ENCODE peak calls at places on chromosome 6, in five cellular contexts. C is B cell, O is mesothelial cell of epicardium, B is AG04450, Q is GM13977. K is an unnamed sample.

GRCh38 chr6:129608886-129609540 is 101.0 kb downstream of the ARHGAP18 start:
- DNase-seq in O (no peak), B (no peak), Q (no peak), C (no peak), K (no peak)

GRCh38 chr6:6546318-6547110 is 42.0 kb upstream of the LY86 start:
- DNase-seq in Q (peak), C (peak), B (no peak), O (peak), K (peak)

GRCh38 chr6:31776961-31777666 is at the start of gene VWA7:
- DNase-seq in O (peak), B (no peak), C (peak), Q (peak), K (peak)

GRCh38 chr6:158060447-158061360 is 79.0 kb downstream of the SYNJ2 start:
- DNase-seq in O (peak), C (no peak), Q (no peak), B (peak), K (no peak)

GRCh38 chr6:79802657-79803310 is 144.6 kb downstream of the ELOVL4 start:
- DNase-seq in C (no peak), B (no peak), O (no peak), Q (no peak), K (no peak)

GRCh38 chr6:71678081-71678480 is 208.3 kb upstream of the RIMS1 start:
- DNase-seq in O (no peak), Q (no peak), B (no peak), C (no peak), K (no peak)

GRCh38 chr6:7991992-7992815 is 72.0 kb downstream of the BLOC1S5 start:
- DNase-seq in B (peak), O (peak), Q (peak), C (peak), K (peak)

GRCh38 chr6:17212541-17213371 is 68.4 kb upstream of the RBM24 start:
- DNase-seq in B (no peak), Q (no peak), O (peak), C (no peak), K (no peak)

GRCh38 chr6:144219056-144219685 is 66.0 kb upstream of the UTRN start:
- DNase-seq in O (no peak), Q (peak), C (peak), B (no peak), K (peak)

GRCh38 chr6:21264288-21264818 is 329.2 kb upstream of the SOX4 start:
- DNase-seq in B (no peak), O (no peak), C (no peak), Q (no peak), K (no peak)

GRCh38 chr6:156778615-156779205 is 1.5 kb downstream of the ARID1B start:
- DNase-seq in C (peak), B (no peak), O (peak), Q (peak), K (no peak)

GRCh38 chr6:133099573-133099972 is 141.6 kb upstream of the EYA4 start:
- DNase-seq in Q (no peak), C (no peak), O (no peak), B (peak), K (no peak)

GRCh38 chr6:4320860-4321259 is 185.5 kb upstream of the ECI2 start:
- DNase-seq in B (peak), Q (no peak), O (no peak), C (no peak), K (no peak)

GRCh38 chr6:84007871-84008270 is 25.7 kb upstream of the MRAP2 start:
- DNase-seq in B (no peak), C (no peak), O (no peak), Q (no peak), K (no peak)

GRCh38 chr6:169837529-169838250 is 86.3 kb downstream of the ERMARD start:
- DNase-seq in O (peak), B (no peak), C (no peak), Q (no peak), K (no peak)

GRCh38 chr6:150016324-150017185 is 8.8 kb downstream of the RAET1L start:
- DNase-seq in C (peak), O (no peak), Q (peak), B (peak), K (peak)

GRCh38 chr6:33297956-33298772 is 578 bp downstream of the RGL2 start:
- DNase-seq in C (peak), B (no peak), O (peak), Q (peak), K (peak)

GRCh38 chr6:30542404-30542725 is 13.9 kb downstream of the GNL1 start:
- DNase-seq in Q (no peak), C (peak), B (no peak), O (no peak), K (no peak)

GRCh38 chr6:157164972-157165371 is 158.3 kb downstream of the TMEM242 start:
- DNase-seq in Q (no peak), O (no peak), B (no peak), C (no peak), K (no peak)

GRCh38 chr6:149065658-149066556 is 251.6 kb upstream of the TAB2 start:
- DNase-seq in B (no peak), O (no peak), C (peak), Q (peak), K (no peak)

GRCh38 chr6:113530769-113531168 is 326.4 kb upstream of the MARCKS start:
- DNase-seq in B (peak), Q (no peak), O (no peak), C (no peak), K (no peak)

GRCh38 chr6:31464252-31465184 is 33.4 kb upstream of the MICB start:
- DNase-seq in C (no peak), O (no peak), Q (no peak), B (no peak), K (no peak)

GRCh38 chr6:134517145-134517658 is 199.3 kb upstream of the SGK1 start:
- DNase-seq in O (peak), Q (no peak), C (no peak), B (peak), K (no peak)

GRCh38 chr6:123329337-123329736 is 307.4 kb downstream of the TRDN start:
- DNase-seq in Q (no peak), O (no peak), C (no peak), B (no peak), K (no peak)

GRCh38 chr6:21792177-21792576 is 198.6 kb downstream of the SOX4 start:
- DNase-seq in B (no peak), O (no peak), Q (no peak), C (no peak), K (no peak)

GRCh38 chr6:20400476-20401402 is 940 bp upstream of the E2F3 start:
- DNase-seq in C (no peak), O (peak), Q (peak), B (no peak), K (peak)

GRCh38 chr6:158279615-158280014 is 32.6 kb upstream of the TULP4 start:
- DNase-seq in O (no peak), B (no peak), C (no peak), Q (no peak), K (no peak)

GRCh38 chr6:35730745-35731413 is 6.0 kb upstream of the ARMC12 start:
- DNase-seq in B (no peak), Q (no peak), C (no peak), O (no peak), K (no peak)

GRCh38 chr6:2751871-2752270 is 1.1 kb upstream of the MYLK4 start:
- DNase-seq in B (no peak), Q (no peak), C (no peak), O (no peak), K (no peak)

GRCh38 chr6:140105857-140106256 is 731.4 kb upstream of the CITED2 start:
- DNase-seq in C (no peak), B (no peak), Q (no peak), O (no peak), K (no peak)

GRCh38 chr6:33744001-33744848 is 2.5 kb downstream of the IP6K3 start:
- DNase-seq in B (no peak), Q (peak), O (peak), C (peak), K (peak)

GRCh38 chr6:104566411-104566810 is 293.3 kb downstream of the HACE1 start:
- DNase-seq in C (no peak), Q (no peak), O (no peak), B (no peak), K (no peak)

GRCh38 chr6:36692220-36692619 is 5.4 kb upstream of the RAB44 start:
- DNase-seq in B (no peak), C (peak), O (no peak), Q (peak), K (no peak)

GRCh38 chr6:80607814-80608391 is 501.4 kb downstream of the BCKDHB start:
- DNase-seq in Q (no peak), B (peak), O (no peak), C (no peak), K (no peak)

GRCh38 chr6:153231048-153231635 is 100.1 kb upstream of the RGS17 start:
- DNase-seq in O (peak), B (peak), C (no peak), Q (peak), K (peak)

GRCh38 chr6:164856138-164856537 is 453.3 kb downstream of the C6orf118 start:
- DNase-seq in Q (no peak), O (no peak), B (no peak), C (no peak), K (no peak)

GRCh38 chr6:24933868-24934401 is 1.8 kb downstream of the RIPOR2 start:
- DNase-seq in Q (no peak), C (no peak), O (no peak), B (no peak), K (no peak)
- TF ChIP-seq CTCF in Q (peak), C (peak), O (no peak), B (peak), K (peak)

GRCh38 chr6:23335894-23336293 is 766.5 kb downstream of the HDGFL1 start:
- DNase-seq in B (no peak), C (no peak), O (no peak), Q (no peak), K (no peak)
- TF ChIP-seq CTCF in B (no peak), C (no peak), O (no peak), Q (no peak), K (no peak)

GRCh38 chr6:28542440-28543293 is 17.0 kb downstream of the GPX5 start:
- DNase-seq in C (no peak), Q (peak), B (peak), O (peak), K (peak)
- TF ChIP-seq CTCF in C (no peak), Q (peak), B (peak), O (peak), K (peak)

GRCh38 chr6:154928325-154928922 is 66.7 kb upstream of the TIAM2 start:
- DNase-seq in Q (peak), O (peak), B (peak), C (peak), K (peak)
- TF ChIP-seq CTCF in Q (peak), O (peak), B (peak), C (peak), K (peak)

DNA sequence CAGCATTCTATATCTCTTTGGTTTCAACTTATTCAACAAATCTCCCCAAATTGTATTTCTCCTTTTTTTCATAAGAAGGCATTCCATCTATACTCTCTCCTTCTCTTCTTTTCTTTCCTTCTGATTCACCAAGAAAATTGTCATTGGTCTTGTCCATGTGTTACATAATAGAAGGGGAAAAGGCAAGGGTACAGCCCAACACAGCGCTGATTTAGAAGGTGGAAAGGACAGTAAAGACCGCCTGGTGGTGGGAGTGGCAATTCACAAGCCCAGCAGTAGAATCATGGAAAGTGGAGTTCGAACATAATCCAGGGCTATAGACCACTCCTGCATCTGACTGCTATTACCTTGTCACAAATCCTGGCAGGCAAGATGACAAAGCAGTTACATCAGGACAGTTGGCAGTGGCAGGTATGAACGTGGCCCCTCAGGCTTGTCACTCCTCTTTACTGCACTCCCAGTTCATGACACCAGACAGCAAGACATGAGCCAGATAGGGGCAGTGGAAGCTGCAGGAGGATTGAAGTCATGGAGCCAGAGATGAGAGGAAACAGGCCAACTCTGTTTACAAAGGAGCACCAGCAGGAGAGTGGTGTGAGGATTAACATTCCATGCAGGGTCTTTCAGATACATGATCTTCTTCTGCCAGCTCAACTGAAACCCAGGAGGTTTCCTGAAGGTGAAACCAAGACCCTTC is 2.1 kb upstream of the TNFAIP3 start:
- DNase-seq in O (no peak), C (no peak), B (no peak), Q (no peak), K (no peak)
- TF ChIP-seq CTCF in O (no peak), C (no peak), B (no peak), Q (no peak), K (no peak)

DNA sequence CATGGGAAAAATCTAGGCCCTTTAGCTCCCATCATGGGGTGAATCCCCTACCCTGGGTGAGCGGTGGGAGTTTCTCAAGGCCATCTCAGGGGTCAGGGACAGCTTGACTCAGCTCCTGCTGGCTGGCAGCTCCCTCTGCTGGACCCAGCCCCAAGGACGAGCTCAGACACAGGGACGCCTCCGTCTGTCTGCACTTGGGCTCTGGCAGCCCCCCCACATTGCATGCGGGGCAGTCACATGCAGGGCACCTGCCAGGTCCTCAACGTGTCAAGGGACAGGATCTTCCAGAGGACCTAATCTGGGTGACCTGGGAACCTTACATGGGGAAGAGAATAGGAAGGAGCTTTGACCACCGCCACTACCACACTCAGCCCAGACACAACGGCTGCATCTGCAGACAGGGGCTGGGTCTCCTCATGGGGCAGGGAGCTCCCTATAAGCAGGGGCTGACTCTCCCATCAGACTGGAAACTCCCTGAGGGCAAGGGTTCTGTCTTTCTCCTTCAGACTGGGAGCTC is 173.4 kb downstream of the MRPL14 start:
- DNase-seq in O (peak), C (no peak), Q (no peak), B (no peak), K (no peak)
- TF ChIP-seq CTCF in O (no peak), C (no peak), Q (no peak), B (peak), K (no peak)

GRCh38 chr6:14313220-14313619 is 195.6 kb downstream of the CD83 start:
- DNase-seq in Q (peak), O (no peak), C (no peak), B (no peak), K (no peak)
- TF ChIP-seq CTCF in Q (no peak), O (no peak), C (no peak), B (no peak), K (no peak)

GRCh38 chr6:110649704-110650103 is 165.6 kb downstream of the CDK19 start:
- DNase-seq in O (no peak), B (no peak), C (no peak), Q (no peak), K (no peak)

GRCh38 chr6:110645685-110646418 is 169.4 kb downstream of the CDK19 start:
- DNase-seq in O (no peak), C (no peak), B (no peak), Q (no peak), K (no peak)

GRCh38 chr6:110646419-110646698 is 168.9 kb downstream of the CDK19 start:
- DNase-seq in Q (no peak), B (no peak), C (no peak), O (no peak), K (no peak)

GRCh38 chr6:110650755-110651154 is 164.5 kb downstream of the CDK19 start:
- DNase-seq in Q (no peak), O (no peak), B (no peak), C (no peak), K (no peak)

GRCh38 chr6:110646951-110647910 is 168.0 kb downstream of the CDK19 start:
- DNase-seq in C (no peak), B (no peak), O (no peak), Q (no peak), K (no peak)
- TF ChIP-seq CTCF in C (no peak), B (peak), O (peak), Q (peak), K (peak)

DNA sequence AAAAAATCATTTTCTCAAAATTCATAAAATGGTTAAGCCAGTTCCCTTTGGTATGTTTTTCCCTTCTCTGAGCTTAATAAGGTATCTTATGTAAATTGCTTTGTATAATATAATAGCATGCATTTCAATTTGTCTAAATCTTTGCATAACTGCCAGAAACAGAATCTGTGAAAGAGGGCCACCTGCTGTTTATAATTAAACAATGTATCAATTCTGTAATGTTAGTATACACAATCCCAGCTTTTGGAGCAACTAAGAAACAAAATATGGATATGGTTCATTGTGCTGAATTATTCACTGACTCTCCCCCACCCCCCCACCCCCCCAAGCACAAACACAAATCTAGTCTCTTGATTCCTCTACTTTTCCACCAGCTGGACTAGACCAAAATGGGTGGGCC is 54.8 kb downstream of the GPX5 start:
- DNase-seq in O (no peak), C (no peak), B (no peak), Q (no peak), K (peak)
- TF ChIP-seq CTCF in O (no peak), C (no peak), B (no peak), Q (peak), K (peak)

GRCh38 chr6:160102956-160103824 is 18.4 kb upstream of the SLC22A1 start:
- DNase-seq in C (no peak), Q (peak), B (no peak), O (no peak), K (no peak)
- TF ChIP-seq CTCF in C (peak), Q (peak), B (peak), O (no peak), K (no peak)